ENCODE peak calls at places on chromosomes 2 and 18, in seven cellular contexts. A is right lobe of liver, T is RWPE1, C is type B pancreatic cell, I is WERI-Rb-1, J is B cell, W is uterus. H is an unnamed sample.

GRCh38 chr2:177148477-177149154 is 64.0 kb upstream of the HNRNPA3 start:
- DNase-seq in A (peak; percentile 76), T (peak; percentile 77), J (peak; percentile 71), W (peak; percentile 83), C (peak; percentile 86), I (peak; percentile 91), H (peak; percentile 50)

GRCh38 chr2:120064664-120065063 is 51.8 kb downstream of the EPB41L5 start:
- DNase-seq in T (no peak), W (no peak), A (no peak), I (no peak), C (no peak), J (no peak), H (no peak)

GRCh38 chr2:37812941-37813730 is 112.0 kb upstream of the RMDN2 start:
- DNase-seq in A (no peak), W (no peak), J (no peak), I (no peak), C (no peak), T (no peak), H (no peak)

GRCh38 chr2:1613731-1614354 is 130.5 kb downstream of the PXDN start:
- DNase-seq in C (no peak), A (peak; percentile 22), I (no peak), J (no peak), T (no peak), W (no peak), H (no peak)

GRCh38 chr18:42156266-42156665 is 201.2 kb downstream of the PIK3C3 start:
- DNase-seq in J (no peak), C (no peak), A (no peak), T (no peak), I (no peak), W (no peak), H (no peak)

GRCh38 chr2:212032032-212032431 is 506.6 kb downstream of the ERBB4 start:
- DNase-seq in A (no peak), C (no peak), W (no peak), J (no peak), I (no peak), T (no peak), H (no peak)

GRCh38 chr18:13437801-13438506 is 219.4 kb downstream of the LDLRAD4 start:
- DNase-seq in T (no peak), J (peak; percentile 54), A (no peak), W (no peak), I (no peak), C (no peak), H (no peak)

GRCh38 chr2:225025917-225026571 is 16.2 kb downstream of the DOCK10 start:
- DNase-seq in C (no peak), I (no peak), A (no peak), W (no peak), T (no peak), J (no peak), H (no peak)

GRCh38 chr2:172986040-172986439 is 89.6 kb upstream of the MAP3K20 start:
- DNase-seq in I (no peak), A (no peak), C (no peak), J (no peak), W (no peak), T (peak; percentile 20), H (no peak)

GRCh38 chr2:104406273-104406726 is 447.6 kb upstream of the POU3F3 start:
- DNase-seq in J (no peak), I (no peak), T (no peak), C (no peak), W (no peak), A (no peak), H (no peak)

GRCh38 chr2:188293601-188294482 is 2.2 kb downstream of the GULP1 start:
- DNase-seq in W (peak; percentile 85), A (peak; percentile 55), J (no peak), C (peak; percentile 70), T (peak; percentile 20), I (peak; percentile 10), H (no peak)

GRCh38 chr2:98350411-98350810 is 4.2 kb downstream of the CNGA3 start:
- DNase-seq in J (no peak), I (no peak), A (no peak), T (no peak), C (no peak), W (no peak), H (no peak)

GRCh38 chr2:23399674-23400261 is 14.8 kb downstream of the KLHL29 start:
- DNase-seq in A (no peak), J (no peak), W (no peak), T (no peak), I (no peak), C (peak; percentile 44), H (peak; percentile 58)

GRCh38 chr18:29418136-29418535 is 1241.2 kb upstream of the CDH2 start:
- DNase-seq in T (no peak), A (no peak), W (no peak), C (no peak), I (no peak), J (no peak), H (no peak)

GRCh38 chr2:176827269-176827668 is 385.3 kb upstream of the HNRNPA3 start:
- DNase-seq in J (no peak), C (no peak), I (no peak), A (no peak), T (no peak), W (no peak), H (no peak)

GRCh38 chr2:219023045-219023605 is 18.2 kb downstream of the CFAP65 start:
- DNase-seq in A (no peak), W (no peak), T (no peak), C (no peak), J (no peak), I (no peak), H (no peak)

GRCh38 chr2:174635747-174636399 is 38.3 kb upstream of the WIPF1 start:
- DNase-seq in T (no peak), J (no peak), W (no peak), A (no peak), C (no peak), I (no peak), H (no peak)

GRCh38 chr2:16252251-16252650 is 311.9 kb downstream of the MYCN start:
- DNase-seq in C (no peak), A (no peak), T (no peak), W (no peak), I (no peak), J (no peak), H (no peak)

GRCh38 chr2:13046557-13047165 is 329.9 kb downstream of the TRIB2 start:
- DNase-seq in C (no peak), W (no peak), T (no peak), A (no peak), J (no peak), I (no peak), H (no peak)

GRCh38 chr18:60327880-60328589 is 44.5 kb downstream of the MC4R start:
- DNase-seq in A (no peak), J (no peak), T (no peak), C (no peak), W (no peak), I (no peak), H (no peak)

GRCh38 chr2:65846984-65847383 is 414.6 kb upstream of the SPRED2 start:
- DNase-seq in A (no peak), W (peak; percentile 19), J (no peak), C (no peak), T (no peak), I (no peak), H (no peak)

GRCh38 chr2:33084433-33084832 is 137.7 kb downstream of the LTBP1 start:
- DNase-seq in C (no peak), A (no peak), J (no peak), I (no peak), T (no peak), W (no peak), H (no peak)

GRCh38 chr18:9404565-9405060 is 70.0 kb downstream of the TWSG1 start:
- DNase-seq in C (no peak), I (no peak), T (no peak), W (peak; percentile 55), A (no peak), J (peak; percentile 48), H (peak; percentile 50)

GRCh38 chr2:171163261-171163660 is 2.6 kb upstream of the TLK1 start:
- DNase-seq in A (no peak), W (no peak), J (no peak), I (no peak), C (no peak), T (no peak), H (no peak)

DNA sequence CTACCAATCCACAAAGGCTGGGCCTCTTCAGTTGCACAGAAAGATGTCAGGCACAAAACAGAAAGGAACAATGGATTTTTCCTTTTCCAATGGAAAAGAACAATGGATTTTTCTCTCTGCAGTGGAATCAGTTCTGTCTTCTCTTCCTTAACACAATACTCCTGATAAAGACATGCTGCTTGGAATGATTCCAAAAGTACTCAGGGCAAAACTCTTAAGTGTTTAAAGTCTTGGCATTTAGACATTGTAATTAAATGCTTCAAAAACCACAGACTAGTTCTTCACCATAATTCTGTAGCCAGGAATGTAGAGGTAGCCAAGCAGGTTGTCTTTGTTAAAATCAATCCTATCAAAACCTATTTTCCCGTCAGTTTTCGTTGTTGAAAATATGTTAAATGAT is 46.8 kb upstream of the FLACC1 start:
- DNase-seq in J (no peak), T (no peak), C (no peak), I (no peak), W (no peak), A (no peak), H (no peak)
- TF ChIP-seq CTCF in J (no peak), T (no peak), C (no peak), I (no peak), W (no peak), A (no peak), H (no peak)

GRCh38 chr18:36167692-36168218 is 19.5 kb upstream of the MOCOS start:
- DNase-seq in A (no peak), C (no peak), T (no peak), J (no peak), I (no peak), W (no peak), H (no peak)
- TF ChIP-seq CTCF in A (no peak), C (no peak), T (no peak), J (no peak), I (no peak), W (no peak), H (no peak)

GRCh38 chr2:214410128-214410775 is 602 bp upstream of the VWC2L start:
- DNase-seq in I (no peak), T (no peak), J (no peak), W (no peak), C (no peak), A (no peak), H (no peak)
- TF ChIP-seq CTCF in I (no peak), T (peak; percentile 37), J (no peak), W (no peak), C (no peak), A (no peak), H (no peak)

DNA sequence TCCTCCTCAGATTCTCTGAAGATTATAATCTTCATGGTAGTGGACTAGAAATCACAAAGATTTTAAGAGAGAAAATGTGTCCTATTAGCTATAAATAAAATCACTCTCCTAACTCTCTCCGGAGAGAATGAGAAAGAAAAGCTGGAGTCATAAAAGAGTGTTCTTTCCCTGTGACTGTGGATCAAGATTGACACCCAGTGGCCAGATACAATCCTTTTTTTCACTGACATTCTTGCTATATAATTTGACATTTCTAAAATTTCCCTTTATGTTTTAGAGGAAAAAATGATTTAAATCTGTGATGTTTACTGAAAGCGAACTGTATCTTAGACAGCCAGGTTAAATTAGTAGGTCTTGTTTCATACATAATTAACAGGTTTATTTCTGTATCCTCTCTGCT is 35.4 kb upstream of the LRP2 start:
- DNase-seq in A (no peak), I (no peak), T (peak; percentile 39), J (no peak), C (no peak), W (no peak), H (peak; percentile 23)
- TF ChIP-seq CTCF in A (peak; percentile 44), I (no peak), T (peak; percentile 22), J (no peak), C (peak; percentile 77), W (no peak), H (peak; percentile 44)